ENCODE peak calls at places on chromosomes 12 and 14, in five cellular contexts. R, K, G, H and T are unnamed samples.

GRCh38 chr14:20830831-20831230 is 28.2 kb upstream of the RNASE1 start:
- DNase-seq in G (no peak), R (no peak), H (no peak), K (no peak), T (no peak)

GRCh38 chr12:104243971-104244370 is 28.4 kb downstream of the TXNRD1 start:
- DNase-seq in R (no peak), H (no peak), K (no peak), G (no peak), T (no peak)

GRCh38 chr12:59619461-59620240 is 23.8 kb downstream of the SLC16A7 start:
- DNase-seq in K (no peak), H (no peak), R (no peak), G (no peak), T (no peak)

GRCh38 chr12:64124511-64125197 is 97.4 kb downstream of the KICS2 start:
- DNase-seq in G (peak; percentile 17), H (no peak), R (no peak), K (no peak), T (no peak)

GRCh38 chr14:73567951-73568885 is 795 bp upstream of the ACOT2 start:
- DNase-seq in H (no peak), K (no peak), G (peak; percentile 47), R (no peak), T (no peak)

GRCh38 chr12:47041327-47041726 is 38.1 kb upstream of the PCED1B start:
- DNase-seq in G (no peak), R (no peak), H (no peak), K (no peak), T (no peak)

GRCh38 chr12:82655751-82656150 is 31.0 kb upstream of the TMTC2 start:
- DNase-seq in K (no peak), R (no peak), G (no peak), H (no peak), T (no peak)

GRCh38 chr14:20485900-20486299 is 16.7 kb downstream of the PNP start:
- DNase-seq in K (no peak), R (no peak), G (no peak), H (no peak), T (no peak)

GRCh38 chr12:29255061-29255460 is 106.0 kb downstream of the FAR2 start:
- DNase-seq in K (no peak), H (no peak), G (no peak), R (no peak), T (no peak)

GRCh38 chr14:29999013-29999539 is 71.4 kb upstream of the PRKD1 start:
- DNase-seq in H (no peak), G (no peak), R (no peak), K (no peak), T (no peak)

GRCh38 chr12:92326877-92327276 is 181.2 kb upstream of the BTG1 start:
- DNase-seq in K (no peak), G (no peak), H (no peak), R (no peak), T (no peak)

GRCh38 chr12:27509032-27509431 is 15.0 kb upstream of the PPFIBP1 start:
- DNase-seq in K (no peak), G (no peak), H (no peak), R (no peak), T (no peak)

GRCh38 chr14:39175445-39176262 is 600 bp downstream of the PNN start:
- DNase-seq in R (no peak), H (no peak), K (peak; percentile 68), G (no peak), T (no peak)

GRCh38 chr12:49811961-49812401 is 16.2 kb downstream of the NCKAP5L start:
- DNase-seq in G (no peak), H (no peak), K (no peak), R (no peak), T (no peak)

GRCh38 chr14:23520899-23521521 is 30.6 kb downstream of the ZFHX2 start:
- DNase-seq in G (no peak), H (no peak), K (no peak), R (no peak), T (no peak)

GRCh38 chr12:12983420-12984035 is 16.5 kb downstream of the HEBP1 start:
- DNase-seq in H (no peak), K (no peak), G (peak; percentile 73), R (no peak), T (peak; percentile 37)

GRCh38 chr12:76310110-76310509 is 38.1 kb downstream of the BBS10 start:
- DNase-seq in H (no peak), K (no peak), G (no peak), R (no peak), T (peak; percentile 22)

GRCh38 chr12:76449993-76450392 is 101.8 kb upstream of the BBS10 start:
- DNase-seq in R (no peak), G (no peak), K (no peak), H (no peak), T (no peak)

GRCh38 chr12:53975019-53975815 is 463 bp upstream of the HOTAIR start:
- DNase-seq in H (no peak), K (peak; percentile 74), R (no peak), G (no peak), T (no peak)
- H3K4me3 ChIP-seq in H (peak overlapping the region; percentile 48), K (peak overlapping the region; percentile 71), R (peak overlapping the region; percentile 26), G (no peak overlapping the region), T (no peak overlapping the region)

DNA sequence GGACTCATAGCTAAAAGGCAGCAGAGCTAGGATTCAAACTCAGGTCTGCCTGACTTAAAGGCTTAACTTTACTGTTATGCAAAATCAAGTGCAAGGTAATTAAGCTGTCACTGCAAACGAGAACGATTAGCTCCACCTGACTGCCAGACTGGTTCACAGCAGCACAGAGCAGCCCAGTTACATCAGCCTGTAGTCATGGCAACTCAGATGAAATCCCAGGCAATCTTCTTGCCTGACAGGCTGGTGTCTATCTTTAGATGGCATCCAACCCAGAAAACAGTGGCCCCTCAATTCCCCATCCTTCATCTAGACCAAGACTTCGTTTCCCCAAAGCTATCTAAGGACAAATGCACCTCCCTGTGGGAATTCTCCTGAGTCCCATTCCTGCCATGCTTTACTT is 77.3 kb upstream of the ACTN1 start:
- DNase-seq in K (no peak), G (peak; percentile 53), R (no peak), H (no peak), T (no peak)
- TF ChIP-seq CTCF in K (no peak), G (no peak), R (no peak), H (no peak), T (no peak)

DNA sequence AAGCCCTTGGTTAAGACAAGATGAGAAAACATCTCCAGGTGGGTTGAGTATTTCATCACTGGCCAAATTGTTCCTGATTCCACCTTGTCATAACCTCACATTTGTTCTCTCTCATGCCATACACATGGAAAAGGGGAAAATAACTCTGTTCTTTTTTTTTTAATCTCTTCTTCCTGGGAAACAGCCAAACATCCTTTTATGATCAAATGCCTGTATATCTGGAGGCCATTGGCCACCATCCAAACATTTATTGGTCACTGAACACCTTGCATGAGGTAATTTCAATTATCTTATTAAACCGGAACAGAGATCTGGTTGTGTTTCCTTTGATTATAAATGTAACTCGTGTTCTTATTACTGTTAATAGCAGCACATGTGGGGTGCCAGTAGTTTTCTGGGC is 469.6 kb downstream of the NPAS3 start:
- DNase-seq in G (no peak), K (no peak), R (no peak), H (no peak), T (no peak)
- H3K4me3 ChIP-seq in G (no peak overlapping the region), K (no peak overlapping the region), R (no peak overlapping the region), H (no peak overlapping the region), T (no peak overlapping the region)

DNA sequence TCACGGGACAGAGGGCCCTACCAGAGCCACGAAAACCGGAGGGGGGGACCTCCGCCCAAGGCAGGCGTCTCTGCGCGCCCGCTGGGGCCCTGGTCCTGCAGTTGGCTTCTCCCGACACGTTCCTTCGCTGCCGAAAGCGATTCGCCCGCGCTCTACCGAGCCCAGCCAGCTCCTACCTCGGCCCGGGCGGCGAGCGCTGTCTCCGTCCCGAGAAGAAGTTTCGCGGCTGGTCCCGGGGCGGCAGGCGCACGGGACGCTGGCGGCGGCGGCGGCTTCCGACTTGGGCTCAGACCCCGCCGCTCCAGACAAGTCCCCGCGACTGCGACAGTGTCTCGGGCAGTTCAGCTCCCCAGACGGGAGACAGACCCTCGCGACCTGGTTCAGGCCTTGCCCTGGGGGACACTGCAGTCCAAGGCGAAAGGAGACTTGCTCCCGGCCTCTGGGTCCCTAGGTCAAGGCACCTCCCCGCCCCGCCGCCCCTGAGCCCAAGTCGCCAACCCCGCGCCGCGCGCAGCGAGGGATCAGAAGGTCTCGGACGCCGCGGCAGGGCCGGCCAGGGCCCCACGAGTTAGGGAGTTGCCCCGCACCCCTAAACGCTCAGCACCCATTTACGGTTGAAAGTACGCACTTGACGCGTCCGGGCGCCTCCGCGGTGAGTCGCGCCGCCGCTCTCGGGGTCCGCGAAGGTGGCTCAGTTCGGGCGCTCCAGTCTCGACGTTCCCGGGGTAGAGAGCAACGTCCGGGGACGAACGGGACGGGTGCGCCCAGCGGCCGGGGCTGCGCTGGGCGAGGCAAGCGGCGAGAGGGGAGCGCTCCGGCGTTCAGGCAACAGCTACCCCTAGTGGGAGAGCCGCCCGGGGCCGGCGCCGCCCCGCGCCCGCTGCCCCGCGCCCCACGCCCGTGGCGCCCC is 1.4 kb upstream of the DIO3 start:
- DNase-seq in K (no peak), H (no peak), G (peak; percentile 50), R (no peak), T (no peak)
- TF ChIP-seq CTCF in K (no peak), H (no peak), G (no peak), R (peak; percentile 39), T (peak; percentile 19)